ENCODE peak calls at places on chromosomes 16 and 17, in six cellular contexts. One of them, this sample, is unnamed.

GRCh38 chr17:33572615-33573014 is 279.5 kb upstream of the ASIC2 start:
- DNase-seq in Peyer's patch: no peak
- DNase-seq in neural progenitor cell: peak; percentile 32
- DNase-seq in psoas muscle: no peak
- DNase-seq in PC-3: peak; percentile 47
- DNase-seq in astrocyte: no peak
- DNase-seq in this sample: no peak

GRCh38 chr17:14038206-14038605 is 31.1 kb upstream of the COX10 start:
- DNase-seq in astrocyte: peak; percentile 84
- DNase-seq in neural progenitor cell: no peak
- DNase-seq in psoas muscle: no peak
- DNase-seq in PC-3: no peak
- DNase-seq in Peyer's patch: no peak
- DNase-seq in this sample: no peak

GRCh38 chr17:79071161-79071560 is 3.5 kb upstream of the ENGASE start:
- DNase-seq in PC-3: no peak
- DNase-seq in psoas muscle: no peak
- DNase-seq in astrocyte: no peak
- DNase-seq in neural progenitor cell: no peak
- DNase-seq in Peyer's patch: no peak
- DNase-seq in this sample: no peak

GRCh38 chr16:22370038-22370541 is 4.3 kb downstream of the CDR2 start:
- DNase-seq in astrocyte: peak; percentile 75
- DNase-seq in PC-3: peak; percentile 40
- DNase-seq in psoas muscle: no peak
- DNase-seq in Peyer's patch: no peak
- DNase-seq in neural progenitor cell: no peak
- DNase-seq in this sample: no peak

GRCh38 chr16:57941016-57941656 is 29.8 kb downstream of the CNGB1 start:
- DNase-seq in astrocyte: peak; percentile 21
- DNase-seq in psoas muscle: no peak
- DNase-seq in neural progenitor cell: no peak
- DNase-seq in PC-3: peak; percentile 39
- DNase-seq in Peyer's patch: no peak
- DNase-seq in this sample: no peak

GRCh38 chr17:410674-411401 is 58.2 kb upstream of the RPH3AL start:
- DNase-seq in neural progenitor cell: peak; percentile 56
- DNase-seq in Peyer's patch: no peak
- DNase-seq in psoas muscle: no peak
- DNase-seq in astrocyte: peak; percentile 21
- DNase-seq in PC-3: no peak
- DNase-seq in this sample: no peak

GRCh38 chr17:29933379-29933778 is 3.4 kb upstream of the SSH2 start:
- DNase-seq in Peyer's patch: no peak
- DNase-seq in psoas muscle: no peak
- DNase-seq in PC-3: peak; percentile 39
- DNase-seq in astrocyte: peak; percentile 14
- DNase-seq in neural progenitor cell: peak; percentile 50
- DNase-seq in this sample: peak; percentile 31

GRCh38 chr17:78865682-78866390 is 25.2 kb upstream of the USP36 start:
- DNase-seq in neural progenitor cell: peak; percentile 88
- DNase-seq in astrocyte: peak; percentile 25
- DNase-seq in PC-3: peak; percentile 96
- DNase-seq in psoas muscle: peak; percentile 88
- DNase-seq in Peyer's patch: peak; percentile 86
- DNase-seq in this sample: peak; percentile 28

GRCh38 chr16:27232061-27232841 is 28.9 kb downstream of the KDM8 start:
- DNase-seq in PC-3: no peak
- DNase-seq in Peyer's patch: peak; percentile 88
- DNase-seq in neural progenitor cell: no peak
- DNase-seq in psoas muscle: no peak
- DNase-seq in astrocyte: peak; percentile 13
- DNase-seq in this sample: no peak

GRCh38 chr16:4972938-4973587 is 14.9 kb downstream of the SEC14L5 start:
- DNase-seq in PC-3: no peak
- DNase-seq in psoas muscle: peak; percentile 77
- DNase-seq in Peyer's patch: no peak
- DNase-seq in neural progenitor cell: no peak
- DNase-seq in astrocyte: no peak
- DNase-seq in this sample: no peak

GRCh38 chr17:67377727-67378443 is 804 bp downstream of the PITPNC1 start:
- DNase-seq in Peyer's patch: peak; percentile 71
- DNase-seq in psoas muscle: peak; percentile 73
- DNase-seq in PC-3: peak; percentile 52
- DNase-seq in astrocyte: peak; percentile 26
- DNase-seq in neural progenitor cell: peak; percentile 74
- DNase-seq in this sample: no peak

GRCh38 chr16:78648517-78648916 is 549.1 kb downstream of the WWOX start:
- DNase-seq in astrocyte: peak; percentile 31
- DNase-seq in PC-3: no peak
- DNase-seq in Peyer's patch: no peak
- DNase-seq in psoas muscle: no peak
- DNase-seq in neural progenitor cell: no peak
- DNase-seq in this sample: no peak

GRCh38 chr17:17874478-17874877 is 37.7 kb upstream of the SREBF1 start:
- DNase-seq in PC-3: peak; percentile 71
- DNase-seq in psoas muscle: no peak
- DNase-seq in astrocyte: peak; percentile 68
- DNase-seq in Peyer's patch: no peak
- DNase-seq in neural progenitor cell: no peak
- DNase-seq in this sample: peak; percentile 95

GRCh38 chr17:42989146-42989545 is 8.8 kb downstream of the RUNDC1 start:
- DNase-seq in PC-3: peak; percentile 35
- DNase-seq in Peyer's patch: no peak
- DNase-seq in neural progenitor cell: no peak
- DNase-seq in psoas muscle: no peak
- DNase-seq in astrocyte: no peak
- DNase-seq in this sample: no peak

GRCh38 chr17:67417507-67417906 is 40.4 kb downstream of the PITPNC1 start:
- DNase-seq in neural progenitor cell: no peak
- DNase-seq in astrocyte: no peak
- DNase-seq in Peyer's patch: no peak
- DNase-seq in PC-3: no peak
- DNase-seq in psoas muscle: no peak
- DNase-seq in this sample: no peak

GRCh38 chr16:72198021-72198420 is 26.1 kb upstream of the PMFBP1 start:
- DNase-seq in psoas muscle: no peak
- DNase-seq in PC-3: no peak
- DNase-seq in Peyer's patch: no peak
- DNase-seq in astrocyte: peak; percentile 69
- DNase-seq in neural progenitor cell: no peak
- DNase-seq in this sample: no peak

GRCh38 chr17:2018716-2019490 is 6.2 kb downstream of the RTN4RL1 start:
- DNase-seq in astrocyte: no peak
- DNase-seq in Peyer's patch: no peak
- DNase-seq in neural progenitor cell: no peak
- DNase-seq in psoas muscle: no peak
- DNase-seq in PC-3: no peak
- DNase-seq in this sample: no peak

GRCh38 chr17:2013994-2014317 is 11.2 kb downstream of the RTN4RL1 start:
- DNase-seq in Peyer's patch: no peak
- DNase-seq in neural progenitor cell: no peak
- DNase-seq in astrocyte: no peak
- DNase-seq in psoas muscle: peak; percentile 23
- DNase-seq in PC-3: no peak
- DNase-seq in this sample: no peak

GRCh38 chr17:2017274-2017941 is 7.7 kb downstream of the RTN4RL1 start:
- DNase-seq in psoas muscle: peak; percentile 48
- DNase-seq in astrocyte: no peak
- DNase-seq in neural progenitor cell: no peak
- DNase-seq in PC-3: no peak
- DNase-seq in Peyer's patch: no peak
- DNase-seq in this sample: no peak

GRCh38 chr17:2015314-2015713 is 9.8 kb downstream of the RTN4RL1 start:
- DNase-seq in neural progenitor cell: no peak
- DNase-seq in psoas muscle: peak; percentile 50
- DNase-seq in Peyer's patch: no peak
- DNase-seq in astrocyte: no peak
- DNase-seq in PC-3: no peak
- DNase-seq in this sample: no peak

GRCh38 chr17:2016494-2016893 is 8.6 kb downstream of the RTN4RL1 start:
- DNase-seq in PC-3: no peak
- DNase-seq in Peyer's patch: no peak
- DNase-seq in psoas muscle: peak; percentile 56
- DNase-seq in neural progenitor cell: no peak
- DNase-seq in astrocyte: no peak
- DNase-seq in this sample: no peak
- H3K27ac ChIP-seq in PC-3: no peak overlapping the region
- H3K27ac ChIP-seq in Peyer's patch: no peak overlapping the region
- H3K27ac ChIP-seq in psoas muscle: no peak overlapping the region
- H3K27ac ChIP-seq in neural progenitor cell: no peak overlapping the region
- H3K27ac ChIP-seq in astrocyte: no peak overlapping the region
- H3K27ac ChIP-seq in this sample: no peak overlapping the region

GRCh38 chr16:85199069-85199725 is 86.9 kb upstream of the CIBAR2 start:
- DNase-seq in psoas muscle: no peak
- DNase-seq in Peyer's patch: no peak
- DNase-seq in PC-3: no peak
- DNase-seq in neural progenitor cell: no peak
- DNase-seq in astrocyte: no peak
- DNase-seq in this sample: no peak

GRCh38 chr16:85200471-85201278 is 88.4 kb upstream of the CIBAR2 start:
- DNase-seq in neural progenitor cell: no peak
- DNase-seq in PC-3: no peak
- DNase-seq in astrocyte: no peak
- DNase-seq in Peyer's patch: peak; percentile 64
- DNase-seq in psoas muscle: no peak
- DNase-seq in this sample: peak; percentile 80

GRCh38 chr16:85201566-85201965 is 89.3 kb upstream of the CIBAR2 start:
- DNase-seq in Peyer's patch: no peak
- DNase-seq in astrocyte: peak; percentile 51
- DNase-seq in PC-3: no peak
- DNase-seq in psoas muscle: no peak
- DNase-seq in neural progenitor cell: peak; percentile 39
- DNase-seq in this sample: no peak

GRCh38 chr16:85197611-85198566 is 85.6 kb upstream of the CIBAR2 start:
- DNase-seq in neural progenitor cell: no peak
- DNase-seq in astrocyte: no peak
- DNase-seq in PC-3: no peak
- DNase-seq in psoas muscle: no peak
- DNase-seq in Peyer's patch: no peak
- DNase-seq in this sample: no peak

DNA sequence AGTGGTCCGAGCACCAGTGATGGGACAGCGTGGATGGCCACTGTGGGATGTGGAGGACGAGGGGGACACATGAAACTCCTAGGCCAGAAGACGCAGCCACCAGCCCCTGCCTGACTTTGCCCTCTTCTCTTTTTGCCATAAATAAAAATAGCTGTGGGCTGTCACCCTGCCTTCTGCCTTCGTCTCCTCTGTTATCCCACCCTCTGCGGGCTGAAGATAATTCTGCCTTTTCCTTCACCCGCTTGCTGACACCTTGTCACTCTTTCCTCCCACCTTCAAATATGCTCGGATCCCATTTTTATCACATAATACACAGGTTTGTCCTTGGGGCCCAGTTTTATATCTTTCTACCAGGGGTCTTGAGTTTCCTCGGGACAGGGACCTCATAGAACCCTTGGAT is 87.6 kb upstream of the CIBAR2 start:
- DNase-seq in PC-3: no peak
- DNase-seq in neural progenitor cell: no peak
- DNase-seq in astrocyte: no peak
- DNase-seq in Peyer's patch: no peak
- DNase-seq in psoas muscle: no peak
- DNase-seq in this sample: no peak
- H3K4me1 ChIP-seq in PC-3: peaks cover 8% of the 10 kb centered on the region
- H3K4me1 ChIP-seq in neural progenitor cell: peaks cover 22% of the 10 kb centered on the region
- H3K4me1 ChIP-seq in astrocyte: peaks cover 40% of the 10 kb centered on the region
- H3K4me1 ChIP-seq in Peyer's patch: peaks cover 49% of the 10 kb centered on the region
- H3K4me1 ChIP-seq in psoas muscle: peaks cover 68% of the 10 kb centered on the region
- H3K4me1 ChIP-seq in this sample: peaks cover 32% of the 10 kb centered on the region

DNA sequence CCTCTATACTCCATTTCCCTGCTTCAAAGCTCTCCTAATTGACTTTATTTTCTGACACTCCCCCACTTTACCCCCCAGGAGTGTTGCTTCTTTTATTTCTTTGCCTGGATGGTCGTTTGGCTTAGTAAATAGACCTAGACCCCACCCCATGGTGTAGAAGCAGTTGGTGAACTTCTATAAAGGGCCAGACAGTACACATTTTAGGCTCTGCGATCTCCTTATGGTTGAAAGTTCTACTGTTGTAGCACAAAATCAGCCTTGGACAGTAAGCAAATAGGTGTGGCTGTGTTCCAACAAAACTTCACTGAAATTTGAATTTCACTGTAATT is 31.9 kb downstream of the ZNF287 start:
- DNase-seq in Peyer's patch: no peak
- DNase-seq in neural progenitor cell: no peak
- DNase-seq in psoas muscle: no peak
- DNase-seq in astrocyte: no peak
- DNase-seq in PC-3: no peak
- DNase-seq in this sample: no peak
- H3K27ac ChIP-seq in Peyer's patch: no peak overlapping the region
- H3K27ac ChIP-seq in neural progenitor cell: no peak overlapping the region
- H3K27ac ChIP-seq in psoas muscle: no peak overlapping the region
- H3K27ac ChIP-seq in astrocyte: no peak overlapping the region
- H3K27ac ChIP-seq in PC-3: no peak overlapping the region
- H3K27ac ChIP-seq in this sample: no peak overlapping the region

GRCh38 chr16:1424028-1424427 is 3.5 kb upstream of the UQCC4 start:
- DNase-seq in psoas muscle: no peak
- DNase-seq in Peyer's patch: no peak
- DNase-seq in neural progenitor cell: no peak
- DNase-seq in astrocyte: no peak
- DNase-seq in PC-3: no peak
- DNase-seq in this sample: no peak

GRCh38 chr16:1425616-1426370 is 5.1 kb upstream of the PERCC1 start:
- DNase-seq in PC-3: no peak
- DNase-seq in astrocyte: no peak
- DNase-seq in psoas muscle: no peak
- DNase-seq in Peyer's patch: no peak
- DNase-seq in neural progenitor cell: no peak
- DNase-seq in this sample: no peak

GRCh38 chr16:1420111-1420539 is 422 bp downstream of the UQCC4 start:
- DNase-seq in neural progenitor cell: no peak
- DNase-seq in psoas muscle: peak; percentile 75
- DNase-seq in Peyer's patch: peak; percentile 51
- DNase-seq in PC-3: no peak
- DNase-seq in astrocyte: no peak
- DNase-seq in this sample: no peak

GRCh38 chr16:1420540-1421205 is at the start of gene UQCC4:
- DNase-seq in PC-3: peak; percentile 97
- DNase-seq in neural progenitor cell: peak; percentile 99
- DNase-seq in psoas muscle: peak; percentile 100
- DNase-seq in astrocyte: peak; percentile 98
- DNase-seq in Peyer's patch: peak; percentile 99
- DNase-seq in this sample: peak; percentile 97

GRCh38 chr16:1422076-1422475 is 1.5 kb upstream of the UQCC4 start:
- DNase-seq in PC-3: no peak
- DNase-seq in neural progenitor cell: no peak
- DNase-seq in psoas muscle: no peak
- DNase-seq in astrocyte: no peak
- DNase-seq in Peyer's patch: no peak
- DNase-seq in this sample: no peak
- H3K4me1 ChIP-seq in PC-3: peaks cover 5% of the 10 kb centered on the region
- H3K4me1 ChIP-seq in neural progenitor cell: peaks cover 11% of the 10 kb centered on the region
- H3K4me1 ChIP-seq in psoas muscle: peaks cover 20% of the 10 kb centered on the region
- H3K4me1 ChIP-seq in astrocyte: peaks cover 6% of the 10 kb centered on the region
- H3K4me1 ChIP-seq in Peyer's patch: peaks cover 17% of the 10 kb centered on the region
- H3K4me1 ChIP-seq in this sample: no peaks in the 10 kb centered on the region

This sample was measured in foreskin keratinocyte.